ENCODE peak calls at places on chromosomes 12 and 14, in nine cellular contexts. J is ovary; N is transverse colon; Q is neuronal stem cell; A is hippocampal formation; C is stimulated activated CD4-positive, alpha-beta T cell treated with anti-CD3 and anti-CD28 coated beads, Interleukin-15, amount 100 ng/mL, for 1 hour; I is EL; L is amygdala; G is GM12865. P is an unnamed sample.

GRCh38 chr12:85575115-85576096 is 260.8 kb downstream of the RASSF9 start:
- DNase-seq in J (no peak), N (peak), Q (peak), A (peak), C (no peak), I (peak), L (peak), G (peak), P (peak)

GRCh38 chr14:95156153-95156764 is 1.1 kb downstream of the DICER1 start:
- DNase-seq in J (no peak), N (no peak), Q (no peak), A (no peak), C (no peak), I (peak), L (no peak), G (peak), P (peak)

GRCh38 chr12:66048843-66049537 is 81.6 kb downstream of the LLPH start:
- DNase-seq in J (no peak), N (no peak), Q (no peak), A (no peak), C (no peak), I (peak), L (no peak), G (no peak), P (peak)

GRCh38 chr12:106415134-106415533 is 57.6 kb downstream of the POLR3B start:
- DNase-seq in J (no peak), N (no peak), Q (no peak), A (no peak), C (no peak), I (peak), L (no peak), G (no peak), P (peak)

GRCh38 chr12:109069307-109070231 is 17.2 kb downstream of the USP30 start:
- DNase-seq in J (no peak), N (peak), Q (peak), A (no peak), C (no peak), I (no peak), L (no peak), G (no peak), P (no peak)

GRCh38 chr12:7782055-7782454 is 7.1 kb upstream of the NANOG start:
- DNase-seq in J (no peak), N (no peak), Q (no peak), A (no peak), C (no peak), I (no peak), L (no peak), G (no peak), P (no peak)

GRCh38 chr14:70515796-70516195 is 19.0 kb downstream of the ADAM20 start:
- DNase-seq in J (no peak), N (no peak), Q (no peak), A (no peak), C (no peak), I (peak), L (no peak), G (no peak), P (peak)

GRCh38 chr14:22650960-22651521 is 6.9 kb upstream of the OR6J1 start:
- DNase-seq in J (no peak), N (no peak), Q (no peak), A (no peak), C (no peak), I (peak), L (no peak), G (peak), P (peak)

GRCh38 chr12:4274960-4275868 is 1.7 kb downstream of the CCND2 start:
- DNase-seq in J (no peak), N (no peak), Q (no peak), A (no peak), C (no peak), I (no peak), L (no peak), G (no peak), P (no peak)

GRCh38 chr12:5733136-5733755 is 211.8 kb downstream of the ANO2 start:
- DNase-seq in J (no peak), N (no peak), Q (no peak), A (no peak), C (no peak), I (peak), L (no peak), G (no peak), P (peak)

GRCh38 chr14:21671371-21671770 is 2.2 kb downstream of the OR4E1 start:
- DNase-seq in J (no peak), N (no peak), Q (no peak), A (no peak), C (no peak), I (no peak), L (no peak), G (no peak), P (no peak)

GRCh38 chr14:20215196-20215595 is 8.3 kb upstream of the OR11H6 start:
- DNase-seq in J (no peak), N (no peak), Q (no peak), A (no peak), C (no peak), I (peak), L (no peak), G (no peak), P (peak)

GRCh38 chr14:68109132-68109531 is 289.6 kb downstream of the RAD51B start:
- DNase-seq in J (no peak), N (no peak), Q (no peak), A (no peak), C (no peak), I (peak), L (no peak), G (no peak), P (no peak)

GRCh38 chr14:92497391-92497790 is 16.2 kb upstream of the RIN3 start:
- DNase-seq in J (no peak), N (no peak), Q (no peak), A (no peak), C (no peak), I (no peak), L (no peak), G (no peak), P (no peak)

GRCh38 chr12:8554451-8555195 is 13.9 kb upstream of the CLEC4E start:
- DNase-seq in J (no peak), N (no peak), Q (no peak), A (no peak), C (no peak), I (peak), L (no peak), G (no peak), P (peak)

GRCh38 chr12:4723226-4723625 is 3.0 kb downstream of the GALNT8 start:
- DNase-seq in J (no peak), N (peak), Q (no peak), A (no peak), C (no peak), I (no peak), L (no peak), G (no peak), P (no peak)

GRCh38 chr12:68342966-68343365 is 10.8 kb upstream of the MDM1 start:
- DNase-seq in J (no peak), N (no peak), Q (no peak), A (no peak), C (no peak), I (no peak), L (no peak), G (no peak), P (no peak)

GRCh38 chr12:91493308-91493707 is 310.7 kb upstream of the DCN start:
- DNase-seq in J (no peak), N (no peak), Q (no peak), A (no peak), C (no peak), I (no peak), L (no peak), G (no peak), P (no peak)

GRCh38 chr14:100215330-100215885 is 23.5 kb upstream of the YY1 start:
- DNase-seq in J (no peak), N (no peak), Q (no peak), A (no peak), C (no peak), I (no peak), L (no peak), G (no peak), P (no peak)

GRCh38 chr14:52458721-52459085 is 93.6 kb downstream of the TXNDC16 start:
- DNase-seq in J (no peak), N (no peak), Q (no peak), A (no peak), C (no peak), I (peak), L (no peak), G (no peak), P (no peak)

GRCh38 chr14:100738269-100738691 is 11.6 kb downstream of the DLK1 start:
- DNase-seq in J (peak), N (no peak), Q (no peak), A (no peak), C (no peak), I (no peak), L (no peak), G (no peak), P (no peak)

GRCh38 chr14:49220492-49220891 is 365.7 kb downstream of the RPS29 start:
- DNase-seq in J (no peak), N (no peak), Q (no peak), A (no peak), C (no peak), I (no peak), L (no peak), G (no peak), P (no peak)

GRCh38 chr14:92560106-92560865 is 46.7 kb downstream of the RIN3 start:
- DNase-seq in J (no peak), N (no peak), Q (no peak), A (no peak), C (no peak), I (no peak), L (no peak), G (no peak), P (no peak)

GRCh38 chr12:52521581-52522266 is 1.5 kb upstream of the KRT5 start:
- DNase-seq in J (no peak), N (no peak), Q (no peak), A (no peak), C (no peak), I (peak), L (no peak), G (peak), P (peak)